ENCODE peak calls at places on chromosomes 2 and 18, in eight cellular contexts. P is fibroblast of the aortic adventitia, C is fibroblast of mammary gland, B is PC-3, U is NCI-H1930, A is endothelial cell, S is EL, O is hepatocyte. Q is an unnamed sample.

GRCh38 chr2:189427872-189428271 is 13.4 kb upstream of the WDR75 start:
- DNase-seq in A (no peak), C (no peak), U (no peak), S (no peak), O (no peak), P (no peak), B (no peak), Q (no peak)

GRCh38 chr18:13500227-13500865 is 226.0 kb downstream of the FAM210A start:
- DNase-seq in B (no peak), P (peak; percentile 37), O (peak; percentile 73), S (peak; percentile 18), C (peak; percentile 48), A (peak; percentile 42), U (peak; percentile 41), Q (no peak)

GRCh38 chr18:50870138-50870845 is 8.6 kb upstream of the ME2 start:
- DNase-seq in U (no peak), A (no peak), S (peak; percentile 82), P (peak; percentile 43), C (peak; percentile 76), B (peak; percentile 71), O (peak; percentile 32), Q (no peak)

GRCh38 chr2:170771049-170771937 is 1.1 kb downstream of the ERICH2 start:
- DNase-seq in C (peak; percentile 12), O (no peak), B (peak; percentile 33), S (peak; percentile 12), P (peak; percentile 20), U (peak; percentile 43), A (peak; percentile 53), Q (no peak)

GRCh38 chr2:33432871-33433270 is 43.6 kb upstream of the RASGRP3 start:
- DNase-seq in O (no peak), A (no peak), B (no peak), C (no peak), S (no peak), U (no peak), P (no peak), Q (no peak)

GRCh38 chr2:3131636-3132326 is 245.8 kb downstream of the EIPR1 start:
- DNase-seq in A (no peak), S (no peak), U (no peak), P (no peak), C (no peak), B (no peak), O (no peak), Q (no peak)

GRCh38 chr2:236904389-236905263 is 181.1 kb upstream of the COPS8 start:
- DNase-seq in C (no peak), A (no peak), U (peak; percentile 21), O (no peak), B (peak; percentile 61), P (no peak), S (no peak), Q (no peak)

GRCh38 chr2:172095146-172095904 is 7.4 kb downstream of the DLX2 start:
- DNase-seq in S (peak; percentile 95), C (peak; percentile 62), P (peak; percentile 91), O (peak; percentile 67), B (peak; percentile 91), U (no peak), A (no peak), Q (no peak)

GRCh38 chr2:215635071-215635787 is 199.4 kb upstream of the FN1 start:
- DNase-seq in P (no peak), U (no peak), O (no peak), A (no peak), S (no peak), C (peak; percentile 25), B (peak; percentile 24), Q (no peak)

GRCh38 chr2:19801367-19802087 is 100.3 kb downstream of the TTC32 start:
- DNase-seq in P (peak; percentile 97), A (no peak), U (no peak), O (peak; percentile 82), C (peak; percentile 98), B (peak; percentile 98), S (peak; percentile 96), Q (no peak)

GRCh38 chr18:26088482-26088881 is 1.9 kb downstream of the SS18 start:
- DNase-seq in P (peak; percentile 21), B (peak; percentile 23), A (no peak), O (no peak), C (peak; percentile 27), S (peak; percentile 15), U (no peak), Q (no peak)

GRCh38 chr2:1162768-1163584 is 212.3 kb downstream of the SNTG2 start:
- DNase-seq in U (no peak), C (no peak), S (peak; percentile 52), A (peak; percentile 20), P (no peak), O (no peak), B (peak; percentile 2), Q (no peak)

GRCh38 chr2:118492335-118492734 is 355.1 kb downstream of the EN1 start:
- DNase-seq in C (peak; percentile 71), S (peak; percentile 2), P (peak; percentile 41), A (no peak), O (peak; percentile 18), U (no peak), B (peak; percentile 77), Q (no peak)

GRCh38 chr2:60440761-60441160 is 112.7 kb downstream of the BCL11A start:
- DNase-seq in S (peak; percentile 7), B (peak; percentile 52), O (no peak), P (no peak), C (no peak), U (no peak), A (no peak), Q (no peak)

GRCh38 chr2:30871980-30872789 is 64.9 kb upstream of the CAPN13 start:
- DNase-seq in U (no peak), O (no peak), S (no peak), C (no peak), A (no peak), P (no peak), B (no peak), Q (no peak)

GRCh38 chr2:98269830-98270229 is 76.4 kb upstream of the CNGA3 start:
- DNase-seq in A (no peak), S (no peak), O (no peak), U (no peak), C (peak; percentile 3), P (peak; percentile 76), B (no peak), Q (no peak)

GRCh38 chr2:238096311-238097011 is 3.7 kb upstream of the ESPNL start:
- DNase-seq in S (no peak), A (no peak), B (no peak), O (no peak), U (no peak), C (no peak), P (no peak), Q (no peak)

GRCh38 chr2:19711470-19712372 is 190.1 kb downstream of the TTC32 start:
- DNase-seq in U (no peak), B (peak; percentile 96), O (peak; percentile 57), P (peak; percentile 98), S (peak; percentile 98), A (peak; percentile 65), C (peak; percentile 98), Q (no peak)

GRCh38 chr18:4204151-4204720 is 250.9 kb downstream of the DLGAP1 start:
- DNase-seq in P (no peak), O (no peak), U (no peak), B (no peak), C (no peak), S (no peak), A (no peak), Q (no peak)

GRCh38 chr18:77131100-77131651 is 1.4 kb downstream of the MBP start:
- DNase-seq in P (peak; percentile 57), B (peak; percentile 21), C (peak; percentile 43), U (no peak), A (no peak), S (no peak), O (peak; percentile 39), Q (no peak)

GRCh38 chr2:17373041-17373440 is 145.2 kb downstream of the RAD51AP2 start:
- DNase-seq in U (no peak), O (no peak), S (no peak), C (peak; percentile 9), B (no peak), P (no peak), A (no peak), Q (no peak)

GRCh38 chr18:48548404-48548771 is 9.6 kb downstream of the CTIF start:
- DNase-seq in S (no peak), C (no peak), U (peak; percentile 46), O (peak; percentile 26), P (peak; percentile 87), A (no peak), B (no peak), Q (no peak)

GRCh38 chr2:85011747-85012146 is 40.8 kb downstream of the KCMF1 start:
- DNase-seq in A (peak; percentile 10), P (no peak), C (no peak), U (no peak), S (no peak), B (no peak), O (no peak), Q (peak; percentile 18)

GRCh38 chr2:221671515-221671914 is 99.4 kb upstream of the EPHA4 start:
- DNase-seq in S (peak; percentile 79), B (peak; percentile 60), P (peak; percentile 48), O (peak; percentile 19), A (no peak), C (peak; percentile 36), U (no peak), Q (no peak)

GRCh38 chr2:15652316-15653276 is 60.9 kb downstream of the DDX1 start:
- DNase-seq in S (no peak), U (no peak), A (no peak), C (no peak), B (no peak), P (no peak), O (no peak), Q (no peak)

GRCh38 chr2:226131299-226131784 is 668.3 kb downstream of the IRS1 start:
- DNase-seq in C (no peak), U (no peak), B (no peak), A (no peak), O (no peak), P (no peak), S (no peak), Q (no peak)

GRCh38 chr2:71843391-71843850 is 304.2 kb downstream of the CYP26B1 start:
- DNase-seq in B (peak; percentile 73), A (no peak), S (peak; percentile 86), C (peak; percentile 90), O (peak; percentile 28), U (no peak), P (peak; percentile 82), Q (no peak)

GRCh38 chr2:31505133-31505532 is 75.6 kb downstream of the SRD5A2 start:
- DNase-seq in B (no peak), P (no peak), C (no peak), S (no peak), U (no peak), O (no peak), A (no peak), Q (no peak)

GRCh38 chr2:217918220-217919024 is 84.4 kb downstream of the TNS1 start:
- DNase-seq in A (peak; percentile 37), C (no peak), B (peak; percentile 33), P (no peak), S (no peak), O (no peak), U (no peak), Q (peak; percentile 72)

GRCh38 chr2:147662221-147662620 is 182.6 kb upstream of the ACVR2A start:
- DNase-seq in C (no peak), P (no peak), A (no peak), B (no peak), U (no peak), O (no peak), S (no peak), Q (no peak)

GRCh38 chr2:109184368-109184767 is 55.4 kb downstream of the SH3RF3 start:
- DNase-seq in U (no peak), S (no peak), O (no peak), B (no peak), P (no peak), A (no peak), C (no peak), Q (no peak)

Q was measured in WERI-Rb-1.